ENCODE peak calls at places on chromosomes 16 and 17, in nine cellular contexts. V is GM23248; Y is stimulated activated CD8-positive, alpha-beta memory T cell treated with anti-CD3 and anti-CD28 coated beads, Interleukin-15, amount 100 ng/mL, for 48 hours; N is Jurkat, Clone E6-1; P is AG10803; M is stimulated activated naive CD4-positive, alpha-beta T cell; X is activated CD8-positive, alpha-beta memory T cell treated with anti-CD3 and anti-CD28 coated beads for 1 hour; T is colonic mucosa; Q is NCI-H1105 treated with DMSO at 0.1 percent for 48 hours. D is an unnamed sample.

GRCh38 chr16:1839554-1839953 is 12.5 kb downstream of the FAHD1 start:
- DNase-seq in N (no peak), X (no peak), T (no peak), V (peak), Q (no peak), P (peak), Y (no peak), M (no peak), D (peak)

GRCh38 chr17:80008383-80008840 is 27.3 kb downstream of the TBC1D16 start:
- DNase-seq in T (peak), Y (peak), Q (peak), N (peak), M (peak), X (peak), P (peak), V (peak), D (peak)

GRCh38 chr16:66359012-66359411 is 7.5 kb upstream of the CDH5 start:
- DNase-seq in Y (no peak), Q (no peak), T (no peak), X (no peak), N (no peak), V (peak), M (no peak), P (peak), D (no peak)

GRCh38 chr16:12501727-12502457 is 301.8 kb downstream of the CPPED1 start:
- DNase-seq in V (no peak), P (no peak), Q (no peak), T (no peak), M (no peak), N (no peak), X (no peak), Y (no peak), D (no peak)

GRCh38 chr16:30052671-30053372 is 12.7 kb upstream of the ALDOA start:
- DNase-seq in T (peak), X (peak), Q (peak), P (peak), Y (peak), V (peak), N (peak), M (peak), D (peak)

GRCh38 chr17:76376318-76377133 is 7.9 kb upstream of the SPHK1 start:
- DNase-seq in P (no peak), N (no peak), V (no peak), M (no peak), T (no peak), Y (no peak), X (no peak), Q (no peak), D (no peak)

GRCh38 chr17:2855063-2855600 is 58.9 kb downstream of the RAP1GAP2 start:
- DNase-seq in Q (no peak), Y (no peak), N (no peak), X (no peak), P (no peak), T (no peak), V (peak), M (no peak), D (no peak)

GRCh38 chr16:84815446-84815845 is 4.3 kb upstream of the CRISPLD2 start:
- DNase-seq in M (no peak), T (no peak), P (no peak), N (no peak), Q (no peak), V (no peak), Y (no peak), X (no peak), D (no peak)

GRCh38 chr16:29820271-29820701 is at the start of gene MVP:
- DNase-seq in M (peak), N (peak), P (peak), V (peak), X (no peak), Y (no peak), T (peak), Q (peak), D (peak)

GRCh38 chr16:83574388-83574787 is 233.4 kb upstream of the HSBP1 start:
- DNase-seq in P (peak), V (peak), T (no peak), Q (no peak), Y (no peak), X (no peak), N (no peak), M (no peak), D (peak)

GRCh38 chr17:74946641-74947040 is 10.9 kb downstream of the OTOP3 start:
- DNase-seq in V (no peak), X (no peak), Q (no peak), N (no peak), P (no peak), M (no peak), T (no peak), Y (no peak), D (no peak)

GRCh38 chr16:46789075-46789474 is 40.9 kb upstream of the MYLK3 start:
- DNase-seq in P (no peak), N (no peak), T (no peak), Q (no peak), Y (no peak), V (no peak), M (no peak), X (no peak), D (no peak)

GRCh38 chr17:34499576-34499975 is 79.8 kb upstream of the TMEM132E start:
- DNase-seq in N (peak), X (no peak), Y (no peak), Q (no peak), P (peak), V (peak), T (no peak), M (no peak), D (peak)

GRCh38 chr16:81697321-81697885 is 81.7 kb upstream of the PLCG2 start:
- DNase-seq in V (peak), Q (no peak), M (peak), T (peak), Y (no peak), X (peak), P (peak), N (no peak), D (peak)